ENCODE peak calls at places on chromosomes 4 and X, in ten cellular contexts. O, J, P, U, R, Q, F, W, K and X are unnamed samples.
A peak's percentile ranks its signal among the peaks of the same experiment; 100 is the strongest.

GRCh38 chrX:38882894-38883620 is 81.8 kb downstream of the MID1IP1 start:
- DNase-seq in O (no peak), J (peak; percentile 88), P (no peak), U (peak; percentile 93), R (peak; percentile 91), Q (no peak), F (peak; percentile 92), W (no peak), K (no peak), X (peak; percentile 65)

GRCh38 chr4:100168521-100168920 is 21.7 kb downstream of the DDIT4L start:
- DNase-seq in O (no peak), J (no peak), P (no peak), U (no peak), R (peak; percentile 65), Q (peak; percentile 64), F (peak; percentile 55), W (no peak), K (no peak), X (peak; percentile 51)

GRCh38 chr4:7901274-7901845 is 38.3 kb downstream of the AFAP1 start:
- DNase-seq in O (no peak), J (no peak), P (no peak), U (no peak), R (no peak), Q (peak; percentile 50), F (no peak), W (no peak), K (no peak), X (no peak)

GRCh38 chrX:17654116-17654515 is 83.2 kb upstream of the SCML1 start:
- DNase-seq in O (peak; percentile 24), J (no peak), P (no peak), U (no peak), R (no peak), Q (no peak), F (no peak), W (peak; percentile 73), K (no peak), X (no peak)

GRCh38 chr4:83011779-83012630 is 1.4 kb upstream of the LIN54 start:
- DNase-seq in O (peak; percentile 40), J (peak; percentile 9), P (no peak), U (peak; percentile 44), R (no peak), Q (peak; percentile 31), F (peak; percentile 8), W (peak; percentile 49), K (peak; percentile 10), X (peak; percentile 38)

GRCh38 chrX:39772057-39772832 is 325.5 kb downstream of the BCOR start:
- DNase-seq in O (peak; percentile 43), J (no peak), P (no peak), U (no peak), R (no peak), Q (peak; percentile 62), F (no peak), W (peak; percentile 57), K (peak; percentile 45), X (no peak)

GRCh38 chr4:159131564-159131963 is 28.7 kb downstream of the RAPGEF2 start:
- DNase-seq in O (no peak), J (no peak), P (no peak), U (no peak), R (no peak), Q (no peak), F (no peak), W (no peak), K (no peak), X (no peak)

GRCh38 chr4:1299301-1299860 is 9.7 kb downstream of the MAEA start:
- DNase-seq in O (no peak), J (no peak), P (no peak), U (no peak), R (no peak), Q (no peak), F (no peak), W (no peak), K (no peak), X (no peak)

GRCh38 chr4:148207074-148207473 is 235.1 kb downstream of the NR3C2 start:
- DNase-seq in O (no peak), J (no peak), P (no peak), U (no peak), R (no peak), Q (peak; percentile 5), F (no peak), W (no peak), K (no peak), X (no peak)

GRCh38 chr4:7822858-7823257 is 116.8 kb downstream of the AFAP1 start:
- DNase-seq in O (no peak), J (no peak), P (no peak), U (no peak), R (no peak), Q (no peak), F (no peak), W (no peak), K (no peak), X (no peak)